ENCODE peak calls at places on chromosomes 6 and 20, in eight cellular contexts. O is SK-N-SH, G is GM23248, W is MM.1S, T is HCT116, K is GM23338, N is PC-3, I is hepatocyte. A is an unnamed sample.

GRCh38 chr20:45685896-45686295 is 15.9 kb upstream of the WFDC11 start:
- DNase-seq in W (no peak), O (no peak), I (peak; percentile 10), G (peak; percentile 27), K (peak; percentile 68), N (peak; percentile 28), T (no peak), A (peak; percentile 44)

GRCh38 chr20:37833172-37833915 is 69.6 kb upstream of the VSTM2L start:
- DNase-seq in K (no peak), G (no peak), N (no peak), W (no peak), T (no peak), I (no peak), O (no peak), A (peak; percentile 31)

GRCh38 chr6:79215233-79215824 is 19.2 kb downstream of the HMGN3 start:
- DNase-seq in T (no peak), O (no peak), G (no peak), N (no peak), W (no peak), K (peak; percentile 28), I (no peak), A (peak; percentile 75)

GRCh38 chr6:17354700-17355403 is 38.5 kb upstream of the CAP2 start:
- DNase-seq in T (peak; percentile 67), K (no peak), O (no peak), G (peak; percentile 26), W (no peak), N (peak; percentile 76), I (peak; percentile 16), A (no peak)

GRCh38 chr6:111657146-111657545 is 51.5 kb upstream of the TRAF3IP2 start:
- DNase-seq in I (no peak), N (peak; percentile 75), O (no peak), T (no peak), G (peak; percentile 81), W (no peak), K (no peak), A (no peak)

GRCh38 chr20:53212018-53212417 is 239.9 kb downstream of the TSHZ2 start:
- DNase-seq in W (no peak), N (no peak), G (no peak), K (no peak), O (no peak), I (no peak), T (no peak), A (no peak)

GRCh38 chr20:51752343-51752951 is 15.7 kb downstream of the ATP9A start:
- DNase-seq in K (no peak), N (peak; percentile 97), W (no peak), I (peak; percentile 29), T (no peak), O (no peak), G (peak; percentile 90), A (no peak)

GRCh38 chr6:39835856-39836442 is 43.8 kb downstream of the DAAM2 start:
- DNase-seq in G (peak; percentile 49), W (no peak), K (peak; percentile 19), T (no peak), I (no peak), O (no peak), N (no peak), A (no peak)

DNA sequence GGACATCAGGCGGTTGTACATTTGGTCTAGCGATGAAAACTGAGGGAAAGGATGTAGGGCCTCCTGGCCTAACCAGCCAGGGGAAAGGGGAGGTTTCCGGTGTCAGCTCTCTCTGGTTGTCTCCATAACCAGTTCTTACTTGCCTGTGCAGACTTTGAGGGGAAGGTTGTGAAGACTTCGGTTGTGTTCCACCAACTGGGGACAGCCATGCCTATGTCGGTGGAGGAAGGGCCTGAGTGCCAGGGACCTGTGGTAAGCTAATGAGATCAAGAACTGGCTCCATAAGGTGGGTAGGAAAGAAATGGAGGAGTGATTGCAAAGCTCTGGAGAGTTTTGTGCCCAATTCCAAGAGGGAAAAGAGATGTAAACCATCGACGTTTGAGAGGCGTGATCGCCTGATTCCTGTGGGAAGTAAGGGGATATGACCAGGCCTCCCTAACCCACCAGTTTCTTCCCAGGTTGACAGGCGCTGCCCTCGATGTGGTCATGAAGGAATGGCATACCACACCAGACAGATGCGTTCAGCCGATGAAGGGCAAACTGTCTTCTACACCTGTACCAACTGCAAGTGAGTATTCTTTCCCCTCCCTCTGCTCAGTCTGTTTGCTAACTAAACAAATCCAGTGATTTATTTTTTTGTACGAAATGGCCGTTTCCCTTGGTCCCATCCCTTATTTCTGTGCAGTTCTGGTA is 847 bp downstream of the POLR1H start:
- DNase-seq in W (no peak), I (peak; percentile 29), G (peak; percentile 57), N (peak; percentile 44), O (peak; percentile 38), T (no peak), K (peak; percentile 23), A (no peak)
- TF ChIP-seq EZH2phosphoT487 in W (no peak), I (no peak), G (no peak), N (no peak), O (no peak), T (no peak), K (no peak), A (no peak)

GRCh38 chr6:7721654-7722053 is 4.2 kb upstream of the BMP6 start:
- DNase-seq in T (peak; percentile 31), N (peak; percentile 66), W (peak; percentile 87), O (peak; percentile 28), I (peak; percentile 16), K (no peak), G (peak; percentile 65), A (no peak)

GRCh38 chr6:7723041-7723447 is 2.9 kb upstream of the BMP6 start:
- DNase-seq in G (peak; percentile 85), K (peak; percentile 92), O (peak; percentile 50), I (peak; percentile 86), W (peak; percentile 75), T (peak; percentile 85), N (peak; percentile 88), A (peak; percentile 83)

GRCh38 chr6:7725412-7725811 is 487 bp upstream of the BMP6 start:
- DNase-seq in O (no peak), W (no peak), I (no peak), T (no peak), N (no peak), G (peak; percentile 38), K (no peak), A (no peak)

GRCh38 chr6:7725849-7726415 is at the start of gene BMP6:
- DNase-seq in G (peak; percentile 96), T (peak; percentile 71), I (peak; percentile 93), N (peak; percentile 91), W (peak; percentile 90), K (peak; percentile 99), O (peak; percentile 90), A (peak; percentile 98)

GRCh38 chr6:7723554-7723953 is 2.3 kb upstream of the BMP6 start:
- DNase-seq in N (no peak), W (no peak), O (no peak), I (no peak), G (no peak), T (no peak), K (no peak), A (no peak)
- H3K4me1 ChIP-seq in N (peaks cover 20% of the 10 kb centered on the region), W (peaks cover 17% of the 10 kb centered on the region), O (peaks cover 5% of the 10 kb centered on the region), I (peaks cover 13% of the 10 kb centered on the region), G (peaks cover 9% of the 10 kb centered on the region), T (peaks cover 23% of the 10 kb centered on the region), K (no peaks in the 10 kb centered on the region), A (peaks cover 11% of the 10 kb centered on the region)

DNA sequence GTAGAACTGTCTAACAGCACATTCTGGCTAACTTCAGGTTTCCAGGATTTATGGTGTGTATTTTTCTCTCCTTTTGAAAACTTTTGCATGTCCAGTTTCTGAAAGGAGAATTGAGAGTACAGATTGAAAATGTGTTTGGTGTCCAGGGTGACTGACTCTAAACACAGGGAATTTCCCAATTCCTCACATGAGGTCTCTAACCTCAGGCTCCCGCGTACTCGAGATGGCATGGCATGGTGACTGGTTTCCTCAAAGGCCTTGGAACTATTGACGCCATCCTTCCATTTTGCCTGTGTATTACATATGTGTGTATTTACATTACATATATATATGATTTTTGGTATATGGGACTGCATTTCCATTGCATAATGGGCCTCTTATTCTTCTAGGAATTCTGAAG is 52.5 kb downstream of the PRND start:
- DNase-seq in G (peak; percentile 8), K (no peak), N (no peak), T (no peak), W (no peak), O (no peak), I (no peak), A (no peak)
- TF ChIP-seq EZH2phosphoT487 in G (no peak), K (no peak), N (no peak), T (no peak), W (no peak), O (no peak), I (no peak), A (no peak)

GRCh38 chr6:159981171-159981571 is 12.3 kb downstream of the IGF2R start:
- DNase-seq in N (no peak), O (no peak), G (no peak), K (no peak), I (no peak), T (no peak), W (no peak), A (no peak)
- H3K4me1 ChIP-seq in N (peaks cover 66% of the 10 kb centered on the region), O (peaks cover 56% of the 10 kb centered on the region), G (peaks cover 45% of the 10 kb centered on the region), K (peaks cover 44% of the 10 kb centered on the region), I (peaks cover 63% of the 10 kb centered on the region), T (peaks cover 9% of the 10 kb centered on the region), W (peaks cover 62% of the 10 kb centered on the region), A (peaks cover 28% of the 10 kb centered on the region)

DNA sequence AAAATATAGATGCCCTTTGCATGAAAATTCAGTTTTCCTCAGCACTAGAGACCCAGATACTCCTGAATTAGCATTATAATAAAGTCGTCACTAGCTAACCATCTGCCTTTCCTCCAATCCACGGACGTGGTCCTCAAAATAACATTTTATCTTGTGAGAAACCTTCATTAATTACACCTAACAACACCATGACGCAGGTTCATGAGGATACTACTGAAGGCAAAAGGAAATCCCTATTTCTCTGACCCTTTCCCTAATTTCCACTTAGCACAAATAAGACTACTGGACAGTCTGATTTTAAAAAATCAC is 1.3 kb upstream of the PNISR start:
- DNase-seq in W (no peak), I (no peak), O (no peak), G (no peak), T (no peak), N (no peak), K (peak; percentile 51), A (no peak)
- TF ChIP-seq EZH2phosphoT487 in W (no peak), I (no peak), O (no peak), G (no peak), T (no peak), N (no peak), K (no peak), A (no peak)

GRCh38 chr20:46708172-46708860 is 1.1 kb upstream of the SLC2A10 start:
- DNase-seq in G (no peak), T (no peak), O (no peak), K (peak; percentile 88), I (peak; percentile 70), W (no peak), N (no peak), A (peak; percentile 43)
- H3K4me1 ChIP-seq in G (peaks cover 29% of the 10 kb centered on the region), T (no peaks in the 10 kb centered on the region), O (no peaks in the 10 kb centered on the region), K (peaks cover 26% of the 10 kb centered on the region), I (peaks cover 26% of the 10 kb centered on the region), W (no peaks in the 10 kb centered on the region), N (peaks cover 19% of the 10 kb centered on the region), A (peaks cover 25% of the 10 kb centered on the region)

A was measured in neural progenitor cell.